ENCODE peak calls at places on chromosomes 11 and 22, in five cellular contexts. P is neuronal stem cell, Q is trophoblast cell, N is H9, E is IMR-90. U is an unnamed sample.

GRCh38 chr11:26842458-26842841 is 120.6 kb upstream of the SLC5A12 start:
- DNase-seq in E (peak), N (no peak), P (no peak), Q (no peak), U (no peak)

GRCh38 chr11:8593935-8594909 is at the start of gene STK33:
- DNase-seq in P (peak), E (no peak), N (peak), Q (peak), U (peak)

GRCh38 chr11:13786688-13787087 is 118.2 kb downstream of the FAR1 start:
- DNase-seq in Q (no peak), P (no peak), E (no peak), N (no peak), U (no peak)

GRCh38 chr22:43273902-43274484 is 69.2 kb downstream of the SCUBE1 start:
- DNase-seq in E (peak), P (peak), N (peak), Q (peak), U (peak)

GRCh38 chr11:17494019-17494418 is 17.4 kb upstream of the ABCC8 start:
- DNase-seq in Q (no peak), P (no peak), N (no peak), E (no peak), U (no peak)

GRCh38 chr11:73189315-73189714 is 28.8 kb upstream of the P2RY2 start:
- DNase-seq in N (no peak), Q (peak), E (no peak), P (no peak), U (no peak)

GRCh38 chr11:108569896-108570295 is 23.7 kb downstream of the EXPH5 start:
- DNase-seq in E (no peak), P (no peak), Q (no peak), N (no peak), U (no peak)

GRCh38 chr11:69496631-69497220 is 15.3 kb downstream of the LINC01488 start:
- DNase-seq in E (peak), Q (no peak), P (no peak), N (no peak), U (no peak)

GRCh38 chr11:108927791-108928545 is 263.1 kb downstream of the DDX10 start:
- DNase-seq in Q (no peak), E (peak), N (no peak), P (no peak), U (peak)

GRCh38 chr11:16813141-16813540 is 74.7 kb downstream of the C11orf58 start:
- DNase-seq in E (no peak), Q (no peak), N (no peak), P (no peak), U (no peak)

GRCh38 chr11:69601346-69601975 is 39.5 kb upstream of the CCND1 start:
- DNase-seq in P (no peak), E (no peak), N (no peak), Q (no peak), U (no peak)

GRCh38 chr11:81869337-81870065 is 864.2 kb downstream of the FAM181B start:
- DNase-seq in E (no peak), P (no peak), N (no peak), Q (no peak), U (no peak)

GRCh38 chr11:2260491-2261364 is 9.7 kb downstream of the ASCL2 start:
- DNase-seq in N (no peak), P (no peak), Q (no peak), E (no peak), U (no peak)

GRCh38 chr11:100808904-100809491 is 121.9 kb downstream of the ARHGAP42 start:
- DNase-seq in Q (no peak), P (no peak), E (peak), N (no peak), U (peak)

GRCh38 chr11:17004486-17005148 is 9.6 kb downstream of the PLEKHA7 start:
- DNase-seq in Q (no peak), N (no peak), E (no peak), P (no peak), U (no peak)

GRCh38 chr22:39472570-39473556 is 16.1 kb downstream of the MGAT3 start:
- DNase-seq in E (no peak), P (no peak), N (peak), Q (peak), U (peak)

GRCh38 chr11:118007040-118007439 is 20.8 kb downstream of the IL10RA start:
- DNase-seq in P (no peak), Q (no peak), E (no peak), N (no peak), U (no peak)

GRCh38 chr11:123261345-123262106 is 66.5 kb upstream of the CLMP start:
- DNase-seq in N (peak), P (peak), Q (peak), E (peak), U (peak)

GRCh38 chr22:42945736-42946135 is 69.2 kb downstream of the PACSIN2 start:
- DNase-seq in P (no peak), N (no peak), E (no peak), Q (peak), U (peak)

GRCh38 chr22:47678667-47679287 is 916.3 kb downstream of the TBC1D22A start:
- DNase-seq in P (no peak), E (no peak), N (peak), Q (no peak), U (peak)

DNA sequence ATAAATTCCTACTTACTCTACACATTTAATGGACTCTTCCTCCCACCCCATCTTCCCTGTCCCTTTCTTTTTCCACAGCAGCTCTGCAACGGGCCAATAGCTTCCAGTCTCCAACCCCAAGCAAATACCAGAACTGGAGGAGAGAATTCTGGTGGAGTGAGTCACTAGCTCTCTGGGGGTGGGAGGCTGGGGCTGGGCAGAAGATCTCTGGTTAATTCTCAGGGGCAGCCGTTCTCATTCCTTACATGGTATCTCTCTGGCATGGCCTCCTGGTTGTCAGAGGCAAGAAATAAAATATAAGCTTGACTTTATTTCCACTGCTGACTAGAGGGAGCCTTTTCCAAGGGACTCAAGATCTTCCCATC is 90.4 kb upstream of the PARVA start:
- DNase-seq in N (no peak), P (no peak), E (peak), Q (peak), U (peak)
- H2BK120ac ChIP-seq in N (no peak), P (no peak), E (peak), Q (no peak), U (no peak)

GRCh38 chr22:23415490-23415851 is 164.6 kb downstream of the IGLL1 start:
- DNase-seq in E (no peak), Q (no peak), P (no peak), N (no peak), U (no peak)
- H3K4me2 ChIP-seq in E (no peak), Q (no peak), P (no peak), N (no peak), U (no peak)

DNA sequence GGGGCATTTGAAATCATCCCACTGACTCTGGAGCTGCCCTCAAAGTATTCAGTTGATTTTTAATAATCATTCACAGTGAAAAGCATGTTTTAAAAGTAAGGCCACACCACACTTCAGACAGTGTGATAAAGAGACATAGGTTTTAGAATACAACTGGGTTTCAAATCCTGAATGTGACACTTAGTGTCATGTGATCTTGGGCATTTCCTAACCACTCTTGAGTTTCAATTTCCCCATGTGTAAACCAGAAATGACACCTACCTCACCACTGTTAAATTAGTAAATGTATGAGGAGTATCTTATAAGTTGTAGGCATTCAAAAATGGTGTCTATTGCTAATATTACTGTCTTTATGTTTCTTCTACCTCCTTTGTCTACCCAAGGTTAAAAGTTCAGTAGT is 5.4 kb downstream of the TMEM123 start:
- DNase-seq in E (no peak), N (no peak), P (no peak), Q (no peak), U (no peak)
- H3K27ac ChIP-seq in E (no peak), N (no peak), P (no peak), Q (no peak), U (no peak)

DNA sequence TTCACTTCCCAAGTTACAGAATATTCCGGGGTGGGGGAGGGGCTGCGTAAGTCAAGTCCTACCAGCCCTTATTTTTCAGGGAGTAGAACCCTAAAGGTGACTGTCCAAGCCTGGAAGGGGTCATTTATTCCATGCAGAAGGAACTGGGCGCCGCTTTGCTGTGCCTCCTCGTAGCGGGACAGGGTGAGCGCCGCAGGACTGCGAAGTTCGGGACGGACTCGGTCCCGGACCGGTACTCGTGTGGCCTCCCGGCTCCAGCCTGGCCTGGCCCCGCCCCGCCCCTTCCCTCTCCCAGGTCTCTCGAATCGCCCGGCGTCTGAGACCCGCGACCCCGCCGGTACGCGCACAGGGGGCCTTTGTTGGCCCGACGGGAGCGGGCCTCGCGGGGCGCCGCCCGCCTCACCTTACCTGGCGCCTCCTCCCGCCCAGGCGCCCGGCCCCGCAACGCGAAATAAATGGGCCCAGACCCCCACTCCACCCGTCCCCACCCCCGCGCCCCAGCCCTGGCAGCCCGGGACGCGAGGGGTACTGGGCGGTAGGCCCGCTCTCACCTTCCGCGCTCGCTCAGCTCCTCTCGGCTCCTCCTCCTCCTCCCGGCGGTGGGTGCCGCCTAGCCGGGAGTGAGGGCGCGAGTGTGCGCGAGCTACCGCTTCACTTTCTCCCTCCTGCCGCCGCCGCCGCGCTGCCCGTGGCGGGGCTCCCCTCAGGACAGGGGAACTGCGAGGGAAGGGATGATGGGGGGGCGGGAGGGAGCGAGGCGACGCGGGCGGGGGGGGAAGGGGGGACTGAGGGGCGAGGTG is 693 bp downstream of the PAK1 start:
- DNase-seq in N (peak), Q (peak), E (no peak), P (peak), U (peak)
- H2BK120ac ChIP-seq in N (no peak), Q (peak), E (no peak), P (peak), U (peak)

U was measured in mesendoderm.